ENCODE peak calls at places on chromosome 19, in five cellular contexts. Q is cardiac muscle cell; S is naive thymus-derived CD4-positive, alpha-beta T cell; H is DND-41; D is tibial artery. X is an unnamed sample. For H3K36me3, the result is how much of the 10 kb centered on the place peaks cover.

GRCh38 chr19:45773384-45773783 is 4.3 kb upstream of the SIX5 start:
- DNase-seq in D (no peak), H (no peak), Q (no peak), S (no peak), X (no peak)

GRCh38 chr19:29001006-29001921 is 211.7 kb downstream of the UQCRFS1 start:
- DNase-seq in Q (peak), D (peak), H (no peak), S (no peak), X (no peak)

GRCh38 chr19:8302357-8302691 is 5.8 kb downstream of the CD320 start:
- DNase-seq in Q (no peak), H (no peak), D (peak), S (no peak), X (no peak)

GRCh38 chr19:47377801-47378200 is 28.7 kb downstream of the DHX34 start:
- DNase-seq in Q (no peak), S (no peak), D (no peak), H (no peak), X (no peak)

GRCh38 chr19:29139227-29139626 is 73.7 kb downstream of the UQCRFS1 start:
- DNase-seq in H (peak), S (no peak), Q (no peak), D (no peak), X (no peak)

GRCh38 chr19:36049080-36049698 is 4.9 kb downstream of the THAP8 start:
- DNase-seq in S (no peak), Q (no peak), D (no peak), H (no peak), X (no peak)

GRCh38 chr19:690203-690602 is 5.0 kb downstream of the PRSS57 start:
- DNase-seq in H (no peak), S (no peak), Q (no peak), D (no peak), X (no peak)

GRCh38 chr19:40609561-40610395 is 8.6 kb downstream of the LTBP4 start:
- DNase-seq in Q (peak), H (peak), S (peak), D (peak), X (no peak)

GRCh38 chr19:48511800-48512503 is at the start of gene LMTK3:
- DNase-seq in S (peak), Q (peak), H (peak), D (no peak), X (no peak)

GRCh38 chr19:58374200-58374599 is 6.6 kb downstream of the ZNF837 start:
- DNase-seq in Q (no peak), D (no peak), H (no peak), S (no peak), X (no peak)

GRCh38 chr19:44925114-44925891 is 10.9 kb downstream of the APOC1 start:
- DNase-seq in Q (peak), H (no peak), D (peak), S (no peak), X (no peak)

GRCh38 chr19:50510700-50511068 is 307 bp downstream of the JOSD2 start:
- DNase-seq in S (no peak), H (no peak), Q (peak), D (no peak), X (no peak)

GRCh38 chr19:45097776-45098520 is 5.0 kb downstream of the PPP1R37 start:
- DNase-seq in D (no peak), Q (peak), S (no peak), H (no peak), X (no peak)

GRCh38 chr19:46962030-46962570 is 57.5 kb upstream of the NPAS1 start:
- DNase-seq in S (no peak), H (no peak), D (no peak), Q (no peak), X (no peak)

GRCh38 chr19:8095354-8095886 is 42.9 kb downstream of the CCL25 start:
- DNase-seq in Q (no peak), S (no peak), D (no peak), H (no peak), X (no peak)

GRCh38 chr19:47273313-47274070 is 1.2 kb upstream of the INAFM1 start:
- DNase-seq in H (peak), D (peak), Q (peak), S (peak), X (no peak)

GRCh38 chr19:8505680-8506401 is 3.4 kb upstream of the PRAM1 start:
- DNase-seq in Q (peak), H (peak), D (peak), S (peak), X (peak)

GRCh38 chr19:35220315-35220921 is 8.1 kb downstream of the FAM187B start:
- DNase-seq in D (no peak), H (no peak), S (peak), Q (peak), X (no peak)

GRCh38 chr19:4115050-4115817 is 8.7 kb downstream of the MAP2K2 start:
- DNase-seq in S (peak), D (no peak), Q (no peak), H (no peak), X (no peak)

GRCh38 chr19:58401825-58402433 is 6.5 kb downstream of the RNF225 start:
- DNase-seq in S (no peak), H (peak), D (no peak), Q (no peak), X (no peak)

GRCh38 chr19:2294377-2295335 is 12.7 kb upstream of the PEAK3 start:
- DNase-seq in S (no peak), D (peak), H (no peak), Q (peak), X (no peak)

GRCh38 chr19:35030257-35031071 is at the start of gene SCN1B:
- DNase-seq in Q (peak), D (peak), S (peak), H (peak), X (no peak)

GRCh38 chr19:33442706-33443105 is 69.2 kb downstream of the CEBPG start:
- DNase-seq in D (peak), S (no peak), H (no peak), Q (no peak), X (no peak)

GRCh38 chr19:15934332-15935078 is at the start of gene CYP4F11:
- DNase-seq in H (peak), D (peak), Q (no peak), S (no peak), X (no peak)

GRCh38 chr19:16351133-16351809 is 26.6 kb downstream of the KLF2 start:
- DNase-seq in S (no peak), H (no peak), D (no peak), Q (no peak), X (no peak)

GRCh38 chr19:6062274-6062673 is 48.0 kb downstream of the RFX2 start:
- DNase-seq in D (peak), H (no peak), Q (peak), S (no peak), X (no peak)

GRCh38 chr19:49773663-49774305 is 7.0 kb downstream of the AP2A1 start:
- DNase-seq in Q (no peak), H (no peak), S (no peak), D (no peak), X (no peak)

GRCh38 chr19:13031917-13032623 is 36.8 kb downstream of the NFIX start:
- DNase-seq in Q (no peak), S (no peak), D (no peak), H (no peak), X (no peak)

GRCh38 chr19:38704488-38705026 is 39.7 kb downstream of the CAPN12 start:
- DNase-seq in Q (no peak), S (no peak), H (no peak), D (no peak), X (no peak)
- H3K27ac ChIP-seq in Q (peak), S (no peak), H (no peak), D (peak), X (no peak)

GRCh38 chr19:17722655-17723240 is 3.5 kb downstream of the MAP1S start:
- DNase-seq in H (no peak), D (no peak), Q (no peak), S (no peak), X (no peak)
- H3K36me3 ChIP-seq in H (half or more), D (under half), Q (under half), S (half or more), X (under half)

DNA sequence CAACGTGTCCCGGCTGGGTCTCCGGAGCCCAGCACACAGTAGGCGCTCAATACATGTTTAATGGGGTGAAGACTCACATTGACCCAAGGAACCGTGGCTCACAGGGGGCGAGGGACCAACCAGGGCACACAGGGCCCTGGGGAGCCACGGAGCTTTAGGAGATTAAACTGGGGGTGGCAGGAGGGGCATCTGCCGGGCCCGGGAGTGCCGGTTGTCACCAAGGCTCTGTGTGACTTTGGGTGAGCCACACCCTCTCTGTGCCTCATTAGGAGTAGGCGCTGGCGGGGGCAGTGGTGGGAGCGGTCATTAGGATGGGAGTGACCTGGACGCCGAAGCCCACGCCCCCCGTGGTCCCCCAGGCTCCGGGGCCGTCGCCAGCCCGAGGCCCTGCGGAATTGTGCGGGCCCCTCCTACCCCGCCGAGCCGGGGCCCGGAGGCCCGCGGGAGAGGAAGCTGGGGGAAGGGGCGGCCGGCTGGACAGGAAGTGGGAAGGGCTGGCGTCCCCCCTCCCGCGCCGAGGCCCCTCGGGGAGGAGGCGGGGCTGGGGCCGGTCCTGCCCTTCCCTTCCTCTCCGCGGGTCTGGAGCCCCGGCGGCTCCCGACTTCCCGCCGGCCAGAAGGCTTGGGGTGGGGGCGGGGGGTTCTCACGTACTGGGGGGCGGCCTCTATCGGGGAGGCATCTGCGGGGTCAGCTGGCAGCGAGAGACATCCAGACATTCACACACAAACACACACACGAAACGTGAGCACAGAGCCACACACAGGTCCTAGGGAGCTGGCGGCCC is 1.8 kb upstream of the SSBP4 start:
- DNase-seq in H (peak), S (no peak), D (peak), Q (peak), X (no peak)
- H3K4me3 ChIP-seq in H (peak), S (peak), D (peak), Q (peak), X (peak)

DNA sequence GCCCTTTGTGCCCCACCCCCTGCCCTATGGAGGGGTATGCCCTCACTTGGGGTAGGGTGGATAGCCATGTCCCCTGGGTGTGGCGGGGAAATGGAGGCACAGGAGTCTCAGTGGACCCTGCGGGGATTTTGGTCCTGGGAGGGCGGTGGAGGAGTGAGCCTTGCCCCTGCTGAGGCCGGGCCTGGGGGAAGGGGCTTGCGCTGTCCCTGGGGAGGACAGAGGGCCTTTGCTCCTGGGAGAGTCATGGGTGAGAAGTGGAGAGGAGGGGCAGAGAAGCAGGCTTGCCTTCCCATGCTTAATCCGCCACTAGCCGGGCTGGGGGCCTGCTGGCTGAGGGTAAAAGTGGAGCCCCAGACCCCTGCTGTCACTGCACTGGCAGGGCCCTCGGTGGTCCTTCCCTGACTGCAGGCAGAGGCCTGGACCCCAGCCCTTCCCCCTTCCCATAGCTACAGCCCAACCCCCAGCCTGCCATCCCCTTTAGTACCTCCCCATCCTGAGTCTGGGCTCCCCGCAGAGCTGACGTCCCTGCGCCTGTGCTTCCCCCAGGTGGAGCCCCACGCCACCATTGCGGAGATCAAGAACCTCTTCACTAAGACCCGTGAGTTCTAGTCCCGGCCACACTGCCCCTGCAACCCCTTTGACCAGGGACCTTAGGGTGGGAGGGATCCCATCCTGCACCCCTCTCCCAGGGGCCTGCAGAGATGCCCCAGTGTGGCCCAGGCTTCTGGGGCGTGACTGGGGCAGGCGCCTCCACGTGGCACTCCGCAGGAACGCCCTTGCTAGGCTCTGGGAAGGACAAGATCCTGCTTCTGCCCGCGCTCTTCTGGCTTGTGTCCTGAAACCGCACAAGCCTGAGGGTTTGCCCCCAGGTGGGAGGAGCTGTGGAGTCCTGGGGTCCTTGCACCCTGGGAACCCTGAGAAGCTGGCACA is 8.9 kb downstream of the NDUFB7 start:
- DNase-seq in D (no peak), H (no peak), S (no peak), Q (no peak), X (no peak)
- H3K27ac ChIP-seq in D (peak), H (no peak), S (no peak), Q (peak), X (no peak)

GRCh38 chr19:10991521-10992081 is 30.8 kb downstream of the SMARCA4 start:
- DNase-seq in Q (no peak), S (no peak), H (no peak), D (no peak), X (no peak)
- H3K36me3 ChIP-seq in Q (half or more), S (half or more), H (half or more), D (half or more), X (half or more)